ENCODE peak calls at places on chromosome 15, in seven cellular contexts. A, C, U, O, H, L and K are unnamed samples.

GRCh38 chr15:51227967-51228783 is 110.2 kb downstream of the CYP19A1 start:
- DNase-seq in A (peak; percentile 16), C (peak; percentile 83), U (no peak), O (no peak), H (no peak), L (peak; percentile 88), K (peak; percentile 30)

GRCh38 chr15:45391746-45392711 is 13.7 kb upstream of the GATM start:
- DNase-seq in A (no peak), C (no peak), U (no peak), O (no peak), H (no peak), L (no peak), K (no peak)

GRCh38 chr15:52730163-52730562 is 51.0 kb upstream of the ATOSA start:
- DNase-seq in A (no peak), C (peak; percentile 51), U (no peak), O (no peak), H (no peak), L (no peak), K (peak; percentile 24)

GRCh38 chr15:31330111-31330785 is 3.6 kb downstream of the KLF13 start:
- DNase-seq in A (no peak), C (no peak), U (no peak), O (no peak), H (no peak), L (no peak), K (no peak)

GRCh38 chr15:100254694-100255093 is 87.1 kb downstream of the ADAMTS17 start:
- DNase-seq in A (no peak), C (no peak), U (no peak), O (no peak), H (no peak), L (no peak), K (no peak)

GRCh38 chr15:98953950-98954349 is 53.6 kb downstream of the PGPEP1L start:
- DNase-seq in A (no peak), C (no peak), U (no peak), O (no peak), H (no peak), L (no peak), K (no peak)

GRCh38 chr15:31540633-31541032 is 214.0 kb downstream of the KLF13 start:
- DNase-seq in A (no peak), C (no peak), U (no peak), O (no peak), H (no peak), L (no peak), K (no peak)

GRCh38 chr15:20340931-20341661 is 200.5 kb downstream of the GOLGA6L6 start:
- DNase-seq in A (peak; percentile 81), C (peak; percentile 18), U (no peak), O (no peak), H (peak; percentile 41), L (no peak), K (peak; percentile 87)

GRCh38 chr15:67025719-67026118 is 39.7 kb upstream of the SMAD3 start:
- DNase-seq in A (peak; percentile 27), C (peak; percentile 83), U (no peak), O (no peak), H (peak; percentile 44), L (peak; percentile 78), K (peak; percentile 60)

GRCh38 chr15:56292546-56293316 is 49.1 kb upstream of the RFX7 start:
- DNase-seq in A (no peak), C (no peak), U (no peak), O (no peak), H (no peak), L (no peak), K (no peak)

GRCh38 chr15:36887214-36888017 is 212.9 kb downstream of the MEIS2 start:
- DNase-seq in A (no peak), C (no peak), U (no peak), O (no peak), H (no peak), L (no peak), K (no peak)

GRCh38 chr15:24746094-24746493 is 70.5 kb downstream of the NPAP1 start:
- DNase-seq in A (no peak), C (no peak), U (no peak), O (no peak), H (no peak), L (no peak), K (no peak)

GRCh38 chr15:41965441-41966413 is 6.6 kb downstream of the EHD4 start:
- DNase-seq in A (peak; percentile 59), C (peak; percentile 43), U (no peak), O (no peak), H (peak; percentile 5), L (peak; percentile 27), K (no peak)

GRCh38 chr15:101438482-101439284 is 50.8 kb downstream of the PCSK6 start:
- DNase-seq in A (no peak), C (no peak), U (no peak), O (no peak), H (no peak), L (no peak), K (no peak)

GRCh38 chr15:70248116-70249025 is 150.7 kb upstream of the TLE3 start:
- DNase-seq in A (no peak), C (peak; percentile 9), U (no peak), O (no peak), H (no peak), L (no peak), K (peak; percentile 43)

GRCh38 chr15:42444415-42445063 is 46.4 kb downstream of the ZNF106 start:
- DNase-seq in A (no peak), C (peak; percentile 6), U (no peak), O (no peak), H (no peak), L (no peak), K (no peak)

GRCh38 chr15:56428821-56429458 is 36.0 kb downstream of the MNS1 start:
- DNase-seq in A (no peak), C (peak; percentile 56), U (no peak), O (no peak), H (no peak), L (peak; percentile 58), K (no peak)

GRCh38 chr15:97521894-97522293 is 438.6 kb upstream of the ARRDC4 start:
- DNase-seq in A (peak; percentile 45), C (peak; percentile 60), U (no peak), O (no peak), H (no peak), L (no peak), K (no peak)

GRCh38 chr15:72796210-72796514 is 12.6 kb upstream of the ADPGK start:
- DNase-seq in A (no peak), C (no peak), U (no peak), O (no peak), H (no peak), L (no peak), K (no peak)

GRCh38 chr15:101068961-101069734 is 150.0 kb downstream of the LRRK1 start:
- DNase-seq in A (no peak), C (peak; percentile 51), U (no peak), O (no peak), H (no peak), L (peak; percentile 90), K (no peak)

GRCh38 chr15:90647326-90647725 is 69.8 kb upstream of the BLM start:
- DNase-seq in A (no peak), C (no peak), U (no peak), O (no peak), H (no peak), L (no peak), K (no peak)

GRCh38 chr15:89495638-89496145 is 691 bp downstream of the RHCG start:
- DNase-seq in A (no peak), C (no peak), U (no peak), O (no peak), H (no peak), L (no peak), K (no peak)

GRCh38 chr15:89494941-89495637 is 1.3 kb downstream of the RHCG start:
- DNase-seq in A (no peak), C (peak; percentile 32), U (no peak), O (no peak), H (peak; percentile 44), L (peak; percentile 6), K (no peak)

GRCh38 chr15:89492111-89492641 is 4.2 kb downstream of the RHCG start:
- DNase-seq in A (no peak), C (no peak), U (no peak), O (no peak), H (no peak), L (no peak), K (peak; percentile 45)

GRCh38 chr15:89492934-89493631 is 3.3 kb downstream of the RHCG start:
- DNase-seq in A (no peak), C (no peak), U (no peak), O (no peak), H (no peak), L (no peak), K (peak; percentile 58)

DNA sequence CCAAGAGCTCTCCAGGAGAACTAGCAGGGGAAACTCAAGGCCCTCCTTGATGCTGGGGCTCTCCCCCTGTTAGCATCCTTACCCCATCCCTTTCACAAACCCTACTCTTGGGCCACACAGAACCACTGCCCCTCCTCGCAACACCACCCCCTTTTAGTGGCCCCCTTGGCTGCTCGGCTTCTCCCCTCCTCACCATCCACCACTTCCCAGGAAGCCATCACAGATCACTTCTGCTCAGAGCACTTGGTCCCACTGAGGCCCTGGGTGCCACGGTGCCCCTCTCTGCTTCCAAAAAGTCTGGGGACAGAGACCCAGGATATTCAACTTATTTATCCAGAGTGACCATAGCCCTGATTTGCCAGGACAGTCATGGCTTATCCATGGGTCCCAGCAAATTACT is 2.4 kb downstream of the RHCG start:
- DNase-seq in A (no peak), C (no peak), U (no peak), O (no peak), H (no peak), L (no peak), K (peak; percentile 56)
- H3K27ac ChIP-seq in A (no peak overlapping the region), C (no peak overlapping the region), U (no peak overlapping the region), O (no peak overlapping the region), H (no peak overlapping the region), L (no peak overlapping the region), K (no peak overlapping the region)

DNA sequence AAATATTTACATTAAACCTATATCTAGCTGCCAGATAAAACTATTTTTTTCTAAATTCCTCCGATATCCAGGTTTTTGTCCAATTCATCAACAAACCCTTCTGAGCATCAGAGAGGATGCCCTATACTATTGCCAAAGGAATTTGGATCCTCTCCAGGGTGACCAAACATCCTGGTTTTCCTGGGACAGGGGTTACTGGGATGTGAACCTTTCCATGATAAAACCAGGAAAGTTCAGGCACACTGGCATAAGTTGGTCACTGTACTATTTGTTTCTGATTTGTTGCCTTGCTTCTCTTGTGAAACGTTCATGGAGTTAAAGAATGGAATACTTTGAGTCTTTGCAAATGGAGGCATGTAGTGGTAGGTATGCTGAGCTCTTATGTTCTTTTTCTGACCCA is 63.5 kb downstream of the TLNRD1 start:
- DNase-seq in A (no peak), C (no peak), U (no peak), O (no peak), H (no peak), L (no peak), K (no peak)
- H3K27ac ChIP-seq in A (no peak overlapping the region), C (no peak overlapping the region), U (no peak overlapping the region), O (no peak overlapping the region), H (no peak overlapping the region), L (no peak overlapping the region), K (no peak overlapping the region)

GRCh38 chr15:74889390-74889881 is 406 bp upstream of the MPI start:
- DNase-seq in A (peak; percentile 40), C (peak; percentile 54), U (no peak), O (peak; percentile 34), H (peak; percentile 33), L (peak; percentile 39), K (no peak)
- H3K27ac ChIP-seq in A (peak overlapping the region; percentile 93), C (no peak overlapping the region), U (peak overlapping the region; percentile 90), O (peak overlapping the region; percentile 58), H (peak overlapping the region; percentile 84), L (peak overlapping the region; percentile 63), K (peak overlapping the region; percentile 91)

DNA sequence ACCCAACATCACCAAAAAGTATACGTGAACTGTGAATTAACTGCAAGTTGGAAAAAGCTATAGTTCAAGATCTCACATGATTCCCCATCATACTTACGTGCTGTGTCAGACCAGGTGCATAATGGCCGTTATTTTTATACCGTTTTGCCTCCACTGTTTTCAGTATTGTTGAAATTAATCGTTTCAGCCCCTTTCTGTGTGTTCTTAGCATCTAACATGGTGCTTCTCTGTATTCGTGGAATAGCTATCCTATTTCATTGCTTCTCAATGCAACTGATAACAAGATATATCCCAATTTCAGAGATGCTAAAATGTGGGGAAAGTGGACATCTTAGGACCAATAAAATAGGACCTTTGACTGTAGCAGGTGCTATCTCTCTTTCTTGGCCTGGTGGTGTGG is 13.7 kb downstream of the CA12 start:
- DNase-seq in A (no peak), C (no peak), U (no peak), O (no peak), H (no peak), L (no peak), K (no peak)
- H3K27ac ChIP-seq in A (no peak overlapping the region), C (no peak overlapping the region), U (no peak overlapping the region), O (no peak overlapping the region), H (peak overlapping the region; percentile 76), L (no peak overlapping the region), K (no peak overlapping the region)